ENCODE peak calls at places on chromosomes 2 and 18, in eight cellular contexts. One of them, this sample, is unnamed.

GRCh38 chr2:109459485-109459884 is 154.3 kb downstream of the SEPTIN10 start:
- DNase-seq in esophagus squamous epithelium: no peak
- DNase-seq in ELR: peak; percentile 38
- DNase-seq in T-helper 2 cell: no peak
- DNase-seq in AG09319: no peak
- DNase-seq in T1000: no peak
- DNase-seq in ascending aorta: no peak
- DNase-seq in neural crest cell: no peak
- DNase-seq in this sample: no peak

GRCh38 chr2:180029575-180029974 is 22.5 kb upstream of the CWC22 start:
- DNase-seq in esophagus squamous epithelium: no peak
- DNase-seq in ELR: no peak
- DNase-seq in T-helper 2 cell: no peak
- DNase-seq in AG09319: no peak
- DNase-seq in T1000: no peak
- DNase-seq in ascending aorta: no peak
- DNase-seq in neural crest cell: no peak
- DNase-seq in this sample: no peak

GRCh38 chr18:12306752-12307151 is 1.3 kb upstream of the TUBB6 start:
- DNase-seq in esophagus squamous epithelium: no peak
- DNase-seq in ELR: no peak
- DNase-seq in T-helper 2 cell: no peak
- DNase-seq in AG09319: no peak
- DNase-seq in T1000: no peak
- DNase-seq in ascending aorta: no peak
- DNase-seq in neural crest cell: no peak
- DNase-seq in this sample: no peak

GRCh38 chr2:236853558-236853957 is 232.1 kb upstream of the COPS8 start:
- DNase-seq in esophagus squamous epithelium: no peak
- DNase-seq in ELR: no peak
- DNase-seq in T-helper 2 cell: no peak
- DNase-seq in AG09319: no peak
- DNase-seq in T1000: no peak
- DNase-seq in ascending aorta: no peak
- DNase-seq in neural crest cell: peak; percentile 52
- DNase-seq in this sample: no peak

GRCh38 chr2:121992700-121993099 is 237.2 kb downstream of the TSN start:
- DNase-seq in esophagus squamous epithelium: no peak
- DNase-seq in ELR: no peak
- DNase-seq in T-helper 2 cell: no peak
- DNase-seq in AG09319: no peak
- DNase-seq in T1000: no peak
- DNase-seq in ascending aorta: no peak
- DNase-seq in neural crest cell: no peak
- DNase-seq in this sample: no peak

GRCh38 chr2:47254464-47254863 is 99.4 kb upstream of the STPG4 start:
- DNase-seq in esophagus squamous epithelium: no peak
- DNase-seq in ELR: no peak
- DNase-seq in T-helper 2 cell: no peak
- DNase-seq in AG09319: no peak
- DNase-seq in T1000: no peak
- DNase-seq in ascending aorta: no peak
- DNase-seq in neural crest cell: no peak
- DNase-seq in this sample: no peak

GRCh38 chr2:231361701-231362588 is 33.6 kb upstream of the B3GNT7 start:
- DNase-seq in esophagus squamous epithelium: no peak
- DNase-seq in ELR: no peak
- DNase-seq in T-helper 2 cell: peak; percentile 52
- DNase-seq in AG09319: no peak
- DNase-seq in T1000: no peak
- DNase-seq in ascending aorta: no peak
- DNase-seq in neural crest cell: no peak
- DNase-seq in this sample: no peak

GRCh38 chr2:181607629-181608627 is 49.0 kb downstream of the CERKL start:
- DNase-seq in esophagus squamous epithelium: no peak
- DNase-seq in ELR: no peak
- DNase-seq in T-helper 2 cell: no peak
- DNase-seq in AG09319: no peak
- DNase-seq in T1000: no peak
- DNase-seq in ascending aorta: no peak
- DNase-seq in neural crest cell: no peak
- DNase-seq in this sample: no peak

GRCh38 chr2:51855683-51856082 is 823.8 kb upstream of the NRXN1 start:
- DNase-seq in esophagus squamous epithelium: no peak
- DNase-seq in ELR: no peak
- DNase-seq in T-helper 2 cell: no peak
- DNase-seq in AG09319: no peak
- DNase-seq in T1000: no peak
- DNase-seq in ascending aorta: no peak
- DNase-seq in neural crest cell: no peak
- DNase-seq in this sample: no peak

GRCh38 chr2:240631561-240632290 is 6.4 kb downstream of the GPR35 start:
- DNase-seq in esophagus squamous epithelium: no peak
- DNase-seq in ELR: no peak
- DNase-seq in T-helper 2 cell: no peak
- DNase-seq in AG09319: no peak
- DNase-seq in T1000: no peak
- DNase-seq in ascending aorta: no peak
- DNase-seq in neural crest cell: no peak
- DNase-seq in this sample: no peak

GRCh38 chr18:71471963-71472725 is 1072.0 kb downstream of the CBLN2 start:
- DNase-seq in esophagus squamous epithelium: no peak
- DNase-seq in ELR: no peak
- DNase-seq in T-helper 2 cell: no peak
- DNase-seq in AG09319: no peak
- DNase-seq in T1000: no peak
- DNase-seq in ascending aorta: no peak
- DNase-seq in neural crest cell: no peak
- DNase-seq in this sample: no peak

GRCh38 chr2:145655366-145655765 is 1135.4 kb upstream of the ZEB2 start:
- DNase-seq in esophagus squamous epithelium: no peak
- DNase-seq in ELR: no peak
- DNase-seq in T-helper 2 cell: no peak
- DNase-seq in AG09319: no peak
- DNase-seq in T1000: no peak
- DNase-seq in ascending aorta: no peak
- DNase-seq in neural crest cell: no peak
- DNase-seq in this sample: no peak